ENCODE peak calls at places on chromosomes 4 and X, in ten cellular contexts. V is ovary, M is IMR-90, J is tibial nerve, R is uterus, H is heart left ventricle, Z is A549, E is esophagus squamous epithelium, N is Peyer's patch, G is GM12878. S is an unnamed sample.

GRCh38 chr4:62640296-62640695 is 1440.2 kb downstream of the ADGRL3 start:
- DNase-seq in V (no peak), M (no peak), J (no peak), R (no peak), H (no peak), Z (no peak), E (no peak), N (no peak), G (no peak), S (no peak)

GRCh38 chrX:120463241-120463640 is 5.9 kb downstream of the LAMP2 start:
- DNase-seq in V (no peak), M (peak), J (peak), R (peak), H (no peak), Z (no peak), E (no peak), N (no peak), G (no peak), S (no peak)

GRCh38 chrX:7110821-7111276 is 36.7 kb upstream of the STS start:
- DNase-seq in V (no peak), M (no peak), J (no peak), R (no peak), H (no peak), Z (no peak), E (no peak), N (no peak), G (peak), S (no peak)

GRCh38 chrX:8783100-8784098 is 17.8 kb downstream of the FAM9A start:
- DNase-seq in V (no peak), M (peak), J (peak), R (no peak), H (no peak), Z (peak), E (no peak), N (no peak), G (no peak), S (no peak)

GRCh38 chr4:77095101-77095826 is 19.5 kb upstream of the CCNI start:
- DNase-seq in V (peak), M (peak), J (peak), R (peak), H (peak), Z (peak), E (no peak), N (peak), G (no peak), S (peak)

GRCh38 chr4:23305026-23305425 is 584.8 kb downstream of the PPARGC1A start:
- DNase-seq in V (no peak), M (no peak), J (no peak), R (no peak), H (no peak), Z (no peak), E (no peak), N (no peak), G (no peak), S (no peak)

GRCh38 chrX:139058831-139059495 is 347.4 kb upstream of the FGF13 start:
- DNase-seq in V (no peak), M (no peak), J (no peak), R (no peak), H (no peak), Z (no peak), E (no peak), N (no peak), G (no peak), S (no peak)

GRCh38 chr4:7389719-7390118 is 45.0 kb downstream of the PSAPL1 start:
- DNase-seq in V (peak), M (no peak), J (no peak), R (no peak), H (peak), Z (no peak), E (no peak), N (no peak), G (no peak), S (no peak)

GRCh38 chrX:25191403-25191802 is 175.6 kb upstream of the ARX start:
- DNase-seq in V (no peak), M (no peak), J (no peak), R (no peak), H (no peak), Z (peak), E (no peak), N (no peak), G (no peak), S (no peak)

GRCh38 chr4:139175647-139176298 is 1.2 kb downstream of the ELF2 start:
- DNase-seq in V (no peak), M (peak), J (no peak), R (no peak), H (no peak), Z (peak), E (no peak), N (no peak), G (no peak), S (no peak)

GRCh38 chr4:23805381-23805780 is 84.5 kb downstream of the PPARGC1A start:
- DNase-seq in V (no peak), M (peak), J (no peak), R (no peak), H (no peak), Z (no peak), E (no peak), N (no peak), G (no peak), S (no peak)

GRCh38 chr4:40976343-40976742 is 226.6 kb downstream of the NSUN7 start:
- DNase-seq in V (no peak), M (peak), J (peak), R (peak), H (no peak), Z (peak), E (no peak), N (peak), G (no peak), S (no peak)

GRCh38 chr4:78604988-78605387 is 53.4 kb downstream of the ANXA3 start:
- DNase-seq in V (no peak), M (no peak), J (no peak), R (no peak), H (no peak), Z (no peak), E (no peak), N (no peak), G (no peak), S (no peak)

DNA sequence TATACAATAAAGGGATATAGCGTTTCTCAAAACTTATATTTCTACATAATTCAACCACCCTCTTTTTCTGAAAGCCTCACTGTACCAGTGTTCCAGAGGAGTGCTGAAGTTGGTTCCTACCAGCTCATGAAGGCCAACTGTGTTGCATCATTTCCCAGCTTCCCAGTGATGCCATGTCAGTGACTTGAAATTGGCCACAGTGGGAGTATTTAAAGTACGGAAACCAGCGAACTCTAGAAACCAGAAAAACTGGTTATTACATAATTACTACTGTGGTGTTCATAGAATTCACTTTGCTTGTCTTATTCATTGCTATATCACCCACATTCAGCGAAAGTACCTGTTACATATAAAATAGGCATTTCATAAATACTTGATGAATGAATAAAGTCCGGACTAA is 135.4 kb downstream of the GC start:
- DNase-seq in V (no peak), M (no peak), J (no peak), R (no peak), H (no peak), Z (no peak), E (no peak), N (no peak), G (no peak), S (no peak)
- H3K4me3 ChIP-seq in V (no peak), M (no peak), J (no peak), R (no peak), H (no peak), Z (no peak), E (no peak), N (no peak), G (no peak), S (no peak)

GRCh38 chrX:154378059-154378798 is 866 bp upstream of the EMD start:
- DNase-seq in V (peak), M (peak), J (no peak), R (no peak), H (peak), Z (peak), E (no peak), N (peak), G (no peak), S (peak)
- TF ChIP-seq POLR2A in V (peak), M (peak), J (peak), R (peak), H (peak), Z (peak), E (peak), N (peak), G (peak), S (peak)

DNA sequence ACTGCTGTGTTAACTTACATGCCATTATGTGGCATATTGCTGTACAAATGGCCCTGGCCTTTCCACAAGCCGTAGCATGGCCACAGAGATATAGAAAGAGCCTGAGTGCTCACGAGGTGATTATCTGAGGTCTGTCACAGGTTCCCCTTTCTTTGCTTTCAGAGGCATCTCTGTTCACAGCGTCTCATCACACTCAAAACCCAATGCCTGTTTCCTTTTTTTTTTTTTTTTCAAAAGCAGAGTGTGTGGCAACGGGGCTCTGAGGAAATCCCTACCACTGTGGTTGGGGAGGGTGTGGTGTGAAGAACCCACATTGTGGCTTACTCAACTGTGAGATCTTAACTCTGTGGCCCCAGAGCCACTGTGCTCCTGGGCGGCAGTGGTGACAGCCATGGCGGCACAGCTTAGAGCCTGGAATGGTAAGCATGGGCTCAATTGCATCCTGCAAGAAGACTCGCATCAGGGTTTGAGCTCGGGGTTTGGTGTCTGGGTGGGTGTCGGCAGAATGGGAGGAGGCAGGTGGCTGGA is 30.8 kb downstream of the RTL5 start:
- DNase-seq in V (no peak), M (no peak), J (no peak), R (no peak), H (no peak), Z (no peak), E (no peak), N (peak), G (peak), S (peak)
- H3K4me3 ChIP-seq in V (no peak), M (no peak), J (no peak), R (no peak), H (no peak), Z (no peak), E (peak), N (no peak), G (no peak), S (no peak)

GRCh38 chrX:100643212-100643611 is 787 bp upstream of the SRPX2 start:
- DNase-seq in V (no peak), M (no peak), J (no peak), R (no peak), H (no peak), Z (no peak), E (no peak), N (no peak), G (no peak), S (no peak)

GRCh38 chrX:100645106-100645505 is 1.1 kb downstream of the SRPX2 start:
- DNase-seq in V (no peak), M (no peak), J (no peak), R (no peak), H (no peak), Z (no peak), E (no peak), N (no peak), G (no peak), S (no peak)

GRCh38 chrX:100642296-100642695 is 1.7 kb upstream of the SRPX2 start:
- DNase-seq in V (no peak), M (no peak), J (no peak), R (no peak), H (no peak), Z (no peak), E (no peak), N (no peak), G (no peak), S (no peak)

GRCh38 chrX:100647095-100647494 is 3.1 kb downstream of the SRPX2 start:
- DNase-seq in V (peak), M (no peak), J (no peak), R (no peak), H (no peak), Z (no peak), E (no peak), N (no peak), G (no peak), S (no peak)

GRCh38 chrX:100643943-100644587 is at the start of gene SRPX2:
- DNase-seq in V (peak), M (peak), J (peak), R (peak), H (peak), Z (peak), E (no peak), N (peak), G (no peak), S (peak)
- TF ChIP-seq POLR2A in V (no peak), M (peak), J (peak), R (peak), H (no peak), Z (no peak), E (peak), N (no peak), G (no peak), S (no peak)

GRCh38 chr4:73436674-73437557 is 895 bp downstream of the AFP start:
- DNase-seq in V (no peak), M (no peak), J (no peak), R (no peak), H (no peak), Z (no peak), E (no peak), N (no peak), G (no peak), S (no peak)
- H3K4me3 ChIP-seq in V (no peak), M (no peak), J (no peak), R (no peak), H (no peak), Z (no peak), E (no peak), N (no peak), G (no peak), S (no peak)

GRCh38 chr4:88591787-88592599 is at the start of gene HERC3:
- DNase-seq in V (peak), M (peak), J (peak), R (peak), H (peak), Z (peak), E (peak), N (peak), G (peak), S (peak)
- TF ChIP-seq POLR2A in V (no peak), M (peak), J (no peak), R (peak), H (peak), Z (no peak), E (peak), N (peak), G (peak), S (no peak)

DNA sequence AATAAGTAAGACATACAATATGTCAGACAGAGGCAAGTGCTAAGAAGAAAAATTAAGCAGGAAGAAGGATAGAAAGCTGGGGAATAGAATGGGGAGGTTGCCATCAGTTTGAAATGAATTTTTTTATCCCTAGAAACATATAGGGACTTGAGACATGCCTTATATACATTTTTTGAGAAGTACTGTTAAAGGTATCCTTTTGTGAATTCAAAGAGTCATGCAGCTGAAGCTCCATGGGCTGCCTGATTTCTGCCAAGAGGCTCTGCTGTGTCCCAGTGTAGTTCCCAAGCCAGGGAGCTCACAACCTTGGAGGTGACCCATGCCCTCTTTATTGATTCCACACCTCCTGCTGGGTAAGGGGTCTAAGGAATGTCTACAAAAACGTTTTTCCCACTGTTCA is 564.6 kb upstream of the DIPK2B start:
- DNase-seq in V (no peak), M (no peak), J (no peak), R (no peak), H (no peak), Z (no peak), E (no peak), N (no peak), G (no peak), S (no peak)
- H3K4me3 ChIP-seq in V (no peak), M (peak), J (no peak), R (no peak), H (no peak), Z (no peak), E (no peak), N (no peak), G (no peak), S (no peak)